ENCODE peak calls at places on chromosome 12, in five cellular contexts. U is astrocyte, V is WTC11, N is progenitor cell of endocrine pancreas, G is GM23338. H is an unnamed sample.

GRCh38 chr12:25971675-25972035 is 13.2 kb downstream of the RASSF8 start:
- DNase-seq in U (no peak), V (no peak), N (no peak), G (no peak), H (no peak)

GRCh38 chr12:120687570-120688289 is 781 bp downstream of the MLEC start:
- DNase-seq in U (no peak), V (peak), N (no peak), G (peak), H (no peak)

GRCh38 chr12:34406996-34407300 is 384.7 kb downstream of the ALG10 start:
- DNase-seq in U (no peak), V (peak), N (peak), G (no peak), H (no peak)

GRCh38 chr12:49643135-49643534 is 19.8 kb downstream of the PRPF40B start:
- DNase-seq in U (no peak), V (no peak), N (no peak), G (no peak), H (no peak)

GRCh38 chr12:132450391-132451171 is 39.4 kb upstream of the FBRSL1 start:
- DNase-seq in U (no peak), V (no peak), N (no peak), G (no peak), H (no peak)

GRCh38 chr12:132095520-132096409 is 48.4 kb downstream of the DDX51 start:
- DNase-seq in U (no peak), V (no peak), N (no peak), G (no peak), H (no peak)

GRCh38 chr12:98532687-98533304 is 17.4 kb downstream of the TMPO start:
- DNase-seq in U (no peak), V (no peak), N (no peak), G (peak), H (peak)

GRCh38 chr12:7113389-7113871 is 4.4 kb upstream of the C1RL start:
- DNase-seq in U (no peak), V (no peak), N (no peak), G (peak), H (peak)

GRCh38 chr12:96177013-96177412 is 17.2 kb upstream of the ELK3 start:
- DNase-seq in U (peak), V (no peak), N (no peak), G (no peak), H (no peak)

DNA sequence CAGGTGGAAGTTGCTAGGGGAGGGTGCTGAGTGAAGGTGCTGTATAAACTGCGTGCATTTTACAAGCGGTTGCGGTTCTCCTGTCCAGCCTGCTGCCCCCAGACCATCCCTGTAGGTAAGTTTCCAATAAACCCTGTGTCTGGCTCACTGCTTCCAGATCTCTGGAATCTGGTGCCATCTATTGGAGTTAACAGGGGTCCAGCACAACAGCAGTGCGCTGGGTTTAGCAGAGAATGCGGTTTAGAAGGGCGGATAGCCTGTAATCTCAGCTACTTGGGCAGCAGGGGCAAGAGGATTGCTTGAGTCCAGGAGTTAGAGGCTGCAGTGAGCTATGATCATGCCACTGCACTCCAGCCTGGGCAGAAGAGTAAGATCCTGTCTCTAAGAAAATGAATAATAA is 4.9 kb downstream of the AACS start:
- DNase-seq in U (no peak), V (no peak), N (no peak), G (peak), H (no peak)
- TF ChIP-seq CTCF in U (no peak), V (no peak), N (no peak), G (peak), H (no peak)

GRCh38 chr12:123238330-123238682 is 5.1 kb downstream of the MTRFR start:
- DNase-seq in U (no peak), V (no peak), N (no peak), G (no peak), H (no peak)
- TF ChIP-seq CTCF in U (no peak), V (peak), N (no peak), G (no peak), H (no peak)

GRCh38 chr12:123519151-123520001 is 14.1 kb downstream of the RILPL1 start:
- DNase-seq in U (peak), V (no peak), N (no peak), G (peak), H (peak)
- TF ChIP-seq CTCF in U (no peak), V (no peak), N (no peak), G (no peak), H (no peak)

GRCh38 chr12:119544780-119545625 is 48.6 kb upstream of the TMEM233 start:
- DNase-seq in U (peak), V (peak), N (peak), G (peak), H (peak)
- TF ChIP-seq CTCF in U (peak), V (peak), N (peak), G (peak), H (peak)

DNA sequence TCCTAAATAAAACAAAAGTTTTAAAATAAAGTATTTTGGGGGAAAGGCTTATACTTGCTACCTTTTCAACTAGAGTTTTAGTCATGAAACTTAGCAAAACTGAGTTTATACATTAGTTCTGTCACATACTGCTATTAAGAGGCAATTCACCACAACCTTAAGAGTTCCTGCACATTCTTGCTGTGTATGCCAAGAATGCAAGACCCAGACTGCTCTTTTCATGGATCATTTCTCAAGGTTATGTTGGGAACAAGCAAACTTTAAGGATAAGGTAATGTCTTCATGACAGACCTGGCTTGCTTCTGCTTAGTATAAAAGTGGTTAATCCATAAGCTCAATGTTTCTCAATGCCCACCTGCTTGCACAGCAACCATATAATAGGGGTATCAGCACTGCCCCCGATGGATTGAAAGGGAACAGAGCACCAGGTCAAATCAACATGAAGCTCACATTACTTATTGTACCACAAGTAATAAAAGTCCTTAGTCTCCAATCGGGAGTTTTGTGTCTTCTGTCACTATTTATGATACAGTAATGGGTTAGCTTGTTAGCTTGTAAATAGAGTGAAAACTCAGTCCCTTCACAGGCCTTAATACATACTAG is 67.6 kb downstream of the KIF21A start:
- DNase-seq in U (peak), V (peak), N (no peak), G (peak), H (no peak)
- TF ChIP-seq CTCF in U (no peak), V (no peak), N (peak), G (peak), H (no peak)

GRCh38 chr12:66708704-66709443 is 30.0 kb upstream of the GRIP1 start:
- DNase-seq in U (no peak), V (no peak), N (no peak), G (peak), H (no peak)
- TF ChIP-seq CTCF in U (peak), V (no peak), N (peak), G (no peak), H (no peak)

GRCh38 chr12:121888478-121889266 is at the start of gene PSMD9:
- DNase-seq in U (peak), V (peak), N (peak), G (peak), H (peak)
- TF ChIP-seq CTCF in U (peak), V (peak), N (peak), G (peak), H (peak)

DNA sequence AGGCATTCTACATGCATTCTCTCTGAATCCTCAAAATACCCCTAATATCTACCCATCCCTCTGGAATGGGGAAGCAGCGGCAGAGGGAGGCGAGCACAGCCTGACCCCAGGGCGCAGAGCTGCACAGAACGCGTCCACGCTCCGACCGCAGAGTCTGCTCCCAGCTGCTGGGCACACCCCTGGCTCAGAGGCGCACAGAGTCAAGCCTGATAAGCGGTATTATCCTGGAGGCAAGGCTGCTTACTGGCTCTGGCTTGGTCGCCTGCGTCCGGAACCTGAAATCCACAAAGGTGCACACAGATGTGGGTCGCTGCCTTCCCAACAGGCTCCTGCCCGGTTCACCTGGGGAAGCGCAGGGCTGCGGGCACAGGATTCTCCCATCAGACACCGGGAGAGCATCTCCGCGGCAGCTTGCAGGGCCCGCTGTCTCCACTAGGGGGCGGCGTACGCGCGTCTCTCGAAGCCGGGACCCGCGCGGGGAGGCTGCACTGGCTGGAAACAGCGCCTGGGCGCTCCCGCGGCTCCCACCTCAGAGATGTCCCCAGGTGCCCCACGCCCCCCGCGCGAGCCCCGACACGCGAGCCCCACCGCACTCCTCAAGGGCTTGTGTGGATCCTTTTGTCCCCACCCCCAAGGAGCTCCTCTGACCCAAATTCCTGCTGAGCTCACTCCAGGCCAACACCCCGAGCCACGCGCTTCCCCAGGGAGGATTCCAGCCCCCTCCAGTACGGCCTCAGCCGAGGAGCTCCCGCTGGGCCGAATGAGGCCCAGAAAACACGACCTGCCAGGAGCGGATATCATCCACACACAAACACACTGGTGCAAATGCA is 120.1 kb upstream of the FZD10 start:
- DNase-seq in U (no peak), V (peak), N (peak), G (peak), H (no peak)
- TF ChIP-seq CTCF in U (no peak), V (peak), N (peak), G (peak), H (peak)